ENCODE peak calls at places on chromosome 3, in five cellular contexts. F is K562; A is neural progenitor cell; T is CD8-positive, alpha-beta T cell; H is adrenal gland. Z is an unnamed sample.

GRCh38 chr3:152026033-152026556 is 152.7 kb downstream of the SUCNR1 start:
- DNase-seq in F (no peak), T (no peak), A (no peak), H (no peak), Z (no peak)

GRCh38 chr3:165196577-165197561 is 685 bp upstream of the SLITRK3 start:
- DNase-seq in A (peak; percentile 62), T (no peak), H (no peak), F (no peak), Z (peak; percentile 64)

GRCh38 chr3:143507735-143508580 is 340.3 kb downstream of the SLC9A9 start:
- DNase-seq in T (no peak), A (no peak), F (no peak), H (no peak), Z (no peak)

GRCh38 chr3:23959147-23959900 is 14.2 kb downstream of the NR1D2 start:
- DNase-seq in A (no peak), T (no peak), H (no peak), F (no peak), Z (no peak)

GRCh38 chr3:171176244-171176925 is 149.9 kb upstream of the SLC2A2 start:
- DNase-seq in H (no peak), A (no peak), F (no peak), T (no peak), Z (no peak)

GRCh38 chr3:64086479-64086878 is 63.2 kb upstream of the PSMD6 start:
- DNase-seq in A (no peak), T (no peak), F (no peak), H (no peak), Z (no peak)

GRCh38 chr3:88219138-88219792 is 69.5 kb downstream of the C3orf38 start:
- DNase-seq in H (peak; percentile 33), T (no peak), A (peak; percentile 87), F (peak; percentile 10), Z (no peak)

GRCh38 chr3:65245133-65246076 is 557.6 kb upstream of the ADAMTS9 start:
- DNase-seq in F (no peak), T (no peak), A (no peak), H (no peak), Z (no peak)

GRCh38 chr3:38575279-38575843 is 74.1 kb downstream of the SCN5A start:
- DNase-seq in A (no peak), T (no peak), F (no peak), H (peak; percentile 3), Z (no peak)

GRCh38 chr3:155417119-155417517 is 123.6 kb upstream of the STRIT1 start:
- DNase-seq in F (no peak), A (no peak), T (no peak), H (no peak), Z (no peak)

GRCh38 chr3:41581700-41582099 is 380.2 kb downstream of the ULK4 start:
- DNase-seq in A (no peak), F (no peak), H (no peak), T (no peak), Z (no peak)

GRCh38 chr3:186746008-186746407 is 28.8 kb downstream of the KNG1 start:
- DNase-seq in F (peak; percentile 41), H (peak; percentile 28), T (no peak), A (peak; percentile 10), Z (no peak)

GRCh38 chr3:35727179-35727578 is 87.9 kb downstream of the ARPP21 start:
- DNase-seq in F (no peak), H (no peak), T (no peak), A (no peak), Z (no peak)

GRCh38 chr3:45017826-45018225 is 8.3 kb upstream of the CLEC3B start:
- DNase-seq in T (no peak), F (no peak), H (no peak), A (no peak), Z (no peak)

GRCh38 chr3:124363451-124363850 is 366.8 kb upstream of the UMPS start:
- DNase-seq in A (no peak), F (no peak), H (peak; percentile 47), T (no peak), Z (no peak)

GRCh38 chr3:174620138-174620537 is 239.0 kb upstream of the NAALADL2 start:
- DNase-seq in T (no peak), A (no peak), H (no peak), F (no peak), Z (no peak)

GRCh38 chr3:69368129-69368741 is 17.7 kb downstream of the FRMD4B start:
- DNase-seq in T (peak; percentile 38), H (peak; percentile 34), F (no peak), A (no peak), Z (no peak)

GRCh38 chr3:58349792-58350626 is 17.3 kb downstream of the PXK start:
- DNase-seq in A (no peak), F (no peak), H (no peak), T (no peak), Z (no peak)

GRCh38 chr3:123416647-123417046 is 32.2 kb downstream of the ADCY5 start:
- DNase-seq in T (no peak), A (no peak), F (no peak), H (no peak), Z (no peak)

GRCh38 chr3:126488886-126489569 is 13.3 kb upstream of the ZXDC start:
- DNase-seq in T (no peak), A (no peak), H (no peak), F (no peak), Z (no peak)

GRCh38 chr3:115760722-115761121 is 137.4 kb downstream of the GAP43 start:
- DNase-seq in A (no peak), H (no peak), F (no peak), T (no peak), Z (no peak)

DNA sequence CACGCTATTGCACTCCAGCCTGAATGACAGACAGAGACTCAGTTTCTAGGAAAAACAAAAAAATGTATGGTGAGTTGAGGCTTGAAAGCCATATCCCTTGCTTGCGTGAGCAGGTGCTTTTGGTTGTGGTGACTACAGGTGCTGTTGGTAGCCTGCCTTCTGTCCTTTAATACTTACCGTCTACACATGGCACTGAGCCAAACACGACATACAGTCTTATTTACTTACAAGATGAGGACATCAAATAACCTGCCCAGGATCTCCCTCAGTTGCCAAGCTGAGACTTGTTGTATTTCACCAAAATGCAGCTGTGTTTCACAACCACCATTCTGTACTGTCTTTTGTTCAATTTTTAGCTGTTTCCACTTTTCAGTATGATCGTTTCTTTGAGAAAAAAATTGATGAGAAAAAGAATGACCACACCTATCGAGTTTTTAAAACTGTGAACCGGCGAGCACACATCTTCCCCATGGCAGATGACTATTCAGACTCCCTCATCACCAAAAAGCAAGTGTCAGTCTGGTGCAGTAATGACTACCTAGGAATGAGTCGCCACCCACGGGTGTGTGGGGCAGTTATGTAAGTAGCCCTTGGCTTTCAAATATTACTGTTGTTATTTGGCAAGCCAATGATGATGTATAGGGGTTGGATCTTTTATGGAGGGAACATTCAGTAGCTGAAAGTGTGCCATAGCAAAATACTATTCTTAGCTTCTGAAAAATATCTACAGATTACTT is 6.5 kb downstream of the ALAS1 start:
- DNase-seq in T (no peak), H (no peak), F (no peak), A (no peak), Z (no peak)
- H3K4me1 ChIP-seq in T (peaks cover 10% of the 10 kb centered on the region), H (peaks cover 84% of the 10 kb centered on the region), F (no peaks in the 10 kb centered on the region), A (no peaks in the 10 kb centered on the region), Z (no peaks in the 10 kb centered on the region)

DNA sequence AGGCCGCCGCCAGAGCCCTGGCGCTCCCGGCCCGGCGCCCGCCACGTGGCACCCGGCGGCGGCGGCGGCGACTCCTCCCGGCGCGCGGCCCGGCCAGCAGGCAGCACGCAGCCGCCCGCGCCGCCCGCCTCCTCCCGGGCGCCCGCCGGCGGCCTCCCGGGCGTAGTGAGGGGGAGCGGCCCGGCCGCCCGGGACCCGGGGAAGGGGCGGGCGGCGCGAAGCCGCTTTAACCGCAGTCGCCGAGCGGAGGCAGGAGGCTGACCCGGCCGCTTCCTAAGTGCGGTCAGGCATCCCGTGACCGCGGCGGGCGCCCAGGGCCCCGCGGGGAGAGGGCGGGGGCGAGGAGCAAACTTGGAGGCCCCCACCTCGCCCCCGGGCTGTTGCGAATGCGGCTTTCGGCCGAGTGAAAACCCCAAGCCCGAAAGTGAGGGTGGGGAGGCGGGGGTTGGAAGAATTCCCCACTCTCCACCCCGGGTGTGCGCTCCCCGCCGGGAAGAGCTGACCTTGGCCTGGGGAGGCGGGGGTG is 1.7 kb upstream of the HES1 start:
- DNase-seq in H (peak; percentile 78), A (peak; percentile 87), T (peak; percentile 35), F (no peak), Z (peak; percentile 87)
- H3K27me3 ChIP-seq in H (no peaks in the 10 kb centered on the region), A (peaks cover 3% of the 10 kb centered on the region), T (peaks cover 40% of the 10 kb centered on the region), F (no peaks in the 10 kb centered on the region), Z (no peaks in the 10 kb centered on the region)

DNA sequence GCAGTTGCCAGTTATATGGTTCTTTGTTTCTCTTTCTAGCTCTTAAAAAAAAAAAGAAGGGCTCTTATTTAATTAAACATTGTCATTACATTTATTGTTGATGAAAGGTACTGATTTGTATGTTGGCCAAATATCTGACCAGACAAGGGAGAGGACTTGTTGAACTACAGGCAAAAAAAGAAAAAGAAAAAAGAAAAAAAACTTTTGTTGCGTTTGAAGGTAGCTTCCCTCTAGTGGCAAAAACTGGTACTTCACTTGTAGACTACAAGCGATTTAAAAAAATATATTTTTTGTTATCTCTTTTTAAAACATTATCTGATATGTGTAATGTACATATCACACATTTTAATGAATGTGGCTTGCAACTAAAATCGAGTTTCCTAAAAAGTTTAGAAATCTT is 280.6 kb downstream of the ROBO2 start:
- DNase-seq in A (peak; percentile 70), T (no peak), H (no peak), F (peak; percentile 2), Z (no peak)
- TF ChIP-seq CTCF in A (peak; percentile 75), T (no peak), H (peak; percentile 35), F (peak; percentile 29), Z (no peak)

GRCh38 chr3:150421256-150421655 is 13.2 kb downstream of the TSC22D2 start:
- DNase-seq in H (no peak), F (no peak), T (no peak), A (peak; percentile 66), Z (no peak)
- H3K4me1 ChIP-seq in H (peaks cover 66% of the 10 kb centered on the region), F (peaks cover 26% of the 10 kb centered on the region), T (peaks cover 18% of the 10 kb centered on the region), A (peaks cover 37% of the 10 kb centered on the region), Z (peaks cover 87% of the 10 kb centered on the region)

DNA sequence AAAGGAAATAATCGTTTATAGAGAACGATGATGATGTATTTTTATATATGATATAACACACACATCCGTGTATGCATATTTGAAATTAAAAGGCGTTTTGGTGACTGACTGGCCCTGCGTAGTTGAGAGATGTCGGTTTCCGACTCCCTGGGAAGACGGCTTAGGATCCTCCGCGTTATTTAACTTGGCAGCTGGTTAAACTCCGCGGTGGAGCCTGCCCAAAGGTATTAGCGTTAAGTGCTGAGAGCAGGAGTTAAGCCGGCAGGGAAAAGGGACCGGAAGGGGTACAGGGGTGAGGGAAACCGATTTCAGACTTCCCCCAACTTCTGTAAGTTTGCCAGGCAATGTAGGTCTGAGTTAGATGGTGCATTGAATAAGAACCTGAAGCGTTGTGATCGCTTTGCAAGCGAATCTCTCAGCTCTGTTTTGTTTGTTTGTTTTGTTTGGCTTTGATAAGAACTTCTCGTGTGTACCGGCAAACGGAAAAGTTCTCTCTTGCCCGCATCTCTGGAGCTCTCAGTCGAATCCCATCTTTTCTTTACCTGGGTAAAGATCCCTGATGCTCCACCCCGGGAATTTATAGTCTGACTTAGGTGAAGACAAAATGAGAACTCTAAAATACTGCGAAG is 6.0 kb upstream of the FEZF2 start:
- DNase-seq in F (no peak), A (peak; percentile 87), T (no peak), H (no peak), Z (no peak)
- H3K27me3 ChIP-seq in F (peaks cover 25% of the 10 kb centered on the region), A (peaks cover 100% of the 10 kb centered on the region), T (peaks cover 25% of the 10 kb centered on the region), H (peaks cover 70% of the 10 kb centered on the region), Z (peaks cover 80% of the 10 kb centered on the region)